ENCODE peak calls at places on chromosomes 2 and 18, in seven cellular contexts. I is NCI-H69; F is RWPE1; S is ureter; A is substantia nigra; O is Right ventricle myocardium superior; L is activated effector memory CD4-positive, alpha-beta T cell treated with anti-CD3 and anti-CD28 coated beads, Interleukin-2, amount 50 U/mL, for 16 hours. W is an unnamed sample.

GRCh38 chr18:61892683-61893303 is at the start of gene RNF152:
- DNase-seq in I (peak), F (peak), S (peak), A (peak), O (peak), L (peak), W (no peak)

GRCh38 chr2:11914455-11914854 is 168.0 kb downstream of the LPIN1 start:
- DNase-seq in I (no peak), F (peak), S (no peak), A (no peak), O (no peak), L (no peak), W (no peak)

GRCh38 chr2:210445116-210445707 is 31.3 kb downstream of the LANCL1 start:
- DNase-seq in I (peak), F (peak), S (no peak), A (no peak), O (no peak), L (no peak), W (no peak)

GRCh38 chr2:127619901-127620705 is 25.9 kb upstream of the GPR17 start:
- DNase-seq in I (no peak), F (no peak), S (peak), A (no peak), O (no peak), L (peak), W (no peak)

GRCh38 chr2:71897145-71897495 is 250.5 kb downstream of the CYP26B1 start:
- DNase-seq in I (no peak), F (no peak), S (no peak), A (no peak), O (peak), L (no peak), W (no peak)

GRCh38 chr2:38978504-38978903 is 88.8 kb downstream of the ARHGEF33 start:
- DNase-seq in I (no peak), F (no peak), S (no peak), A (no peak), O (no peak), L (no peak), W (no peak)

GRCh38 chr2:179165356-179166000 is 99.2 kb downstream of the SESTD1 start:
- DNase-seq in I (no peak), F (no peak), S (no peak), A (no peak), O (no peak), L (no peak), W (no peak)

GRCh38 chr2:105125920-105126319 is 88.1 kb downstream of the MRPS9 start:
- DNase-seq in I (peak), F (no peak), S (peak), A (no peak), O (no peak), L (no peak), W (no peak)

GRCh38 chr18:65753520-65753919 is 2.7 kb downstream of the CDH7 start:
- DNase-seq in I (peak), F (no peak), S (no peak), A (no peak), O (no peak), L (no peak), W (peak)

GRCh38 chr18:24009651-24010333 is 4.8 kb upstream of the TTC39C start:
- DNase-seq in I (peak), F (no peak), S (no peak), A (no peak), O (no peak), L (peak), W (no peak)

GRCh38 chr2:127511917-127512316 is 14.4 kb downstream of the IWS1 start:
- DNase-seq in I (no peak), F (no peak), S (no peak), A (no peak), O (no peak), L (no peak), W (no peak)

GRCh38 chr2:21854938-21855337 is 731.2 kb downstream of the TDRD15 start:
- DNase-seq in I (no peak), F (no peak), S (no peak), A (no peak), O (no peak), L (no peak), W (no peak)

GRCh38 chr2:241582806-241583205 is 24.3 kb downstream of the BOK start:
- DNase-seq in I (no peak), F (no peak), S (no peak), A (no peak), O (no peak), L (no peak), W (no peak)

GRCh38 chr2:38176619-38177021 is 100.7 kb upstream of the CYP1B1 start:
- DNase-seq in I (no peak), F (no peak), S (no peak), A (no peak), O (no peak), L (no peak), W (no peak)

GRCh38 chr2:230130668-230131364 is 62.1 kb upstream of the SLC16A14 start:
- DNase-seq in I (peak), F (no peak), S (peak), A (peak), O (peak), L (no peak), W (peak)

GRCh38 chr2:131077966-131078365 is 15.3 kb downstream of the FAM168B start:
- DNase-seq in I (no peak), F (no peak), S (no peak), A (no peak), O (no peak), L (no peak), W (no peak)

GRCh38 chr18:48947102-48947501 is 3.7 kb downstream of the SMAD7 start:
- DNase-seq in I (peak), F (no peak), S (no peak), A (no peak), O (no peak), L (no peak), W (no peak)

GRCh38 chr18:61612517-61612916 is 279.3 kb downstream of the CDH20 start:
- DNase-seq in I (peak), F (no peak), S (no peak), A (no peak), O (no peak), L (no peak), W (no peak)

GRCh38 chr2:215579809-215580208 is 143.9 kb upstream of the FN1 start:
- DNase-seq in I (no peak), F (peak), S (no peak), A (no peak), O (no peak), L (no peak), W (no peak)